ENCODE peak calls at places on chromosomes 2 and 18, in eight cellular contexts. One of them, this sample, is unnamed.
A peak's percentile ranks its signal among the peaks of the same experiment; 100 is the strongest.

GRCh38 chr2:233535276-233535675 is 31.3 kb downstream of the USP40 start:
- DNase-seq in adrenal gland: no peak
- DNase-seq in stimulated activated naive CD4-positive, alpha-beta T cell: no peak
- DNase-seq in stimulated activated CD4-positive, alpha-beta T cell treated with anti-CD3 and anti-CD28 coated beads, Interleukin-4, amount 100 ng/mL, for 48 hours: no peak
- DNase-seq in GM12892: no peak
- DNase-seq in GM12865: no peak
- DNase-seq in stimulated activated CD8-positive, alpha-beta memory T cell treated with anti-CD3 and anti-CD28 coated beads, Interleukin-15, amount 100 ng/mL, for 48 hours: no peak
- DNase-seq in RWPE1: no peak
- DNase-seq in this sample: no peak

GRCh38 chr2:130346741-130347066 is 4.0 kb downstream of the IMP4 start:
- DNase-seq in adrenal gland: no peak
- DNase-seq in stimulated activated naive CD4-positive, alpha-beta T cell: no peak
- DNase-seq in stimulated activated CD4-positive, alpha-beta T cell treated with anti-CD3 and anti-CD28 coated beads, Interleukin-4, amount 100 ng/mL, for 48 hours: no peak
- DNase-seq in GM12892: no peak
- DNase-seq in GM12865: no peak
- DNase-seq in stimulated activated CD8-positive, alpha-beta memory T cell treated with anti-CD3 and anti-CD28 coated beads, Interleukin-15, amount 100 ng/mL, for 48 hours: no peak
- DNase-seq in RWPE1: no peak
- DNase-seq in this sample: no peak

GRCh38 chr2:2256011-2256410 is 75.1 kb downstream of the MYT1L start:
- DNase-seq in adrenal gland: no peak
- DNase-seq in stimulated activated naive CD4-positive, alpha-beta T cell: no peak
- DNase-seq in stimulated activated CD4-positive, alpha-beta T cell treated with anti-CD3 and anti-CD28 coated beads, Interleukin-4, amount 100 ng/mL, for 48 hours: no peak
- DNase-seq in GM12892: no peak
- DNase-seq in GM12865: no peak
- DNase-seq in stimulated activated CD8-positive, alpha-beta memory T cell treated with anti-CD3 and anti-CD28 coated beads, Interleukin-15, amount 100 ng/mL, for 48 hours: no peak
- DNase-seq in RWPE1: no peak
- DNase-seq in this sample: no peak

GRCh38 chr2:42562474-42563144 is 5.8 kb upstream of the MTA3 start:
- DNase-seq in adrenal gland: no peak
- DNase-seq in stimulated activated naive CD4-positive, alpha-beta T cell: no peak
- DNase-seq in stimulated activated CD4-positive, alpha-beta T cell treated with anti-CD3 and anti-CD28 coated beads, Interleukin-4, amount 100 ng/mL, for 48 hours: no peak
- DNase-seq in GM12892: no peak
- DNase-seq in GM12865: no peak
- DNase-seq in stimulated activated CD8-positive, alpha-beta memory T cell treated with anti-CD3 and anti-CD28 coated beads, Interleukin-15, amount 100 ng/mL, for 48 hours: no peak
- DNase-seq in RWPE1: peak; percentile 40
- DNase-seq in this sample: no peak

GRCh38 chr2:74226648-74227213 is 28.3 kb downstream of the MTHFD2 start:
- DNase-seq in adrenal gland: no peak
- DNase-seq in stimulated activated naive CD4-positive, alpha-beta T cell: no peak
- DNase-seq in stimulated activated CD4-positive, alpha-beta T cell treated with anti-CD3 and anti-CD28 coated beads, Interleukin-4, amount 100 ng/mL, for 48 hours: no peak
- DNase-seq in GM12892: no peak
- DNase-seq in GM12865: no peak
- DNase-seq in stimulated activated CD8-positive, alpha-beta memory T cell treated with anti-CD3 and anti-CD28 coated beads, Interleukin-15, amount 100 ng/mL, for 48 hours: no peak
- DNase-seq in RWPE1: peak; percentile 40
- DNase-seq in this sample: no peak

GRCh38 chr18:30997223-30997622 is 45.3 kb downstream of the DSC3 start:
- DNase-seq in adrenal gland: no peak
- DNase-seq in stimulated activated naive CD4-positive, alpha-beta T cell: no peak
- DNase-seq in stimulated activated CD4-positive, alpha-beta T cell treated with anti-CD3 and anti-CD28 coated beads, Interleukin-4, amount 100 ng/mL, for 48 hours: no peak
- DNase-seq in GM12892: no peak
- DNase-seq in GM12865: no peak
- DNase-seq in stimulated activated CD8-positive, alpha-beta memory T cell treated with anti-CD3 and anti-CD28 coated beads, Interleukin-15, amount 100 ng/mL, for 48 hours: no peak
- DNase-seq in RWPE1: no peak
- DNase-seq in this sample: no peak

GRCh38 chr2:205408690-205409089 is 273.6 kb upstream of the NRP2 start:
- DNase-seq in adrenal gland: no peak
- DNase-seq in stimulated activated naive CD4-positive, alpha-beta T cell: no peak
- DNase-seq in stimulated activated CD4-positive, alpha-beta T cell treated with anti-CD3 and anti-CD28 coated beads, Interleukin-4, amount 100 ng/mL, for 48 hours: no peak
- DNase-seq in GM12892: no peak
- DNase-seq in GM12865: no peak
- DNase-seq in stimulated activated CD8-positive, alpha-beta memory T cell treated with anti-CD3 and anti-CD28 coated beads, Interleukin-15, amount 100 ng/mL, for 48 hours: no peak
- DNase-seq in RWPE1: no peak
- DNase-seq in this sample: no peak

GRCh38 chr2:163630836-163631235 is 105.0 kb downstream of the FIGN start:
- DNase-seq in adrenal gland: no peak
- DNase-seq in stimulated activated naive CD4-positive, alpha-beta T cell: no peak
- DNase-seq in stimulated activated CD4-positive, alpha-beta T cell treated with anti-CD3 and anti-CD28 coated beads, Interleukin-4, amount 100 ng/mL, for 48 hours: no peak
- DNase-seq in GM12892: no peak
- DNase-seq in GM12865: no peak
- DNase-seq in stimulated activated CD8-positive, alpha-beta memory T cell treated with anti-CD3 and anti-CD28 coated beads, Interleukin-15, amount 100 ng/mL, for 48 hours: no peak
- DNase-seq in RWPE1: no peak
- DNase-seq in this sample: no peak

GRCh38 chr2:38599706-38600105 is 3.0 kb downstream of the HNRNPLL start:
- DNase-seq in adrenal gland: no peak
- DNase-seq in stimulated activated naive CD4-positive, alpha-beta T cell: no peak
- DNase-seq in stimulated activated CD4-positive, alpha-beta T cell treated with anti-CD3 and anti-CD28 coated beads, Interleukin-4, amount 100 ng/mL, for 48 hours: no peak
- DNase-seq in GM12892: no peak
- DNase-seq in GM12865: no peak
- DNase-seq in stimulated activated CD8-positive, alpha-beta memory T cell treated with anti-CD3 and anti-CD28 coated beads, Interleukin-15, amount 100 ng/mL, for 48 hours: no peak
- DNase-seq in RWPE1: no peak
- DNase-seq in this sample: no peak

GRCh38 chr2:7121851-7122250 is 204.6 kb downstream of the RNF144A start:
- DNase-seq in adrenal gland: no peak
- DNase-seq in stimulated activated naive CD4-positive, alpha-beta T cell: no peak
- DNase-seq in stimulated activated CD4-positive, alpha-beta T cell treated with anti-CD3 and anti-CD28 coated beads, Interleukin-4, amount 100 ng/mL, for 48 hours: no peak
- DNase-seq in GM12892: no peak
- DNase-seq in GM12865: no peak
- DNase-seq in stimulated activated CD8-positive, alpha-beta memory T cell treated with anti-CD3 and anti-CD28 coated beads, Interleukin-15, amount 100 ng/mL, for 48 hours: no peak
- DNase-seq in RWPE1: no peak
- DNase-seq in this sample: no peak

GRCh38 chr2:203870942-203871341 is 3.4 kb downstream of the CTLA4 start:
- DNase-seq in adrenal gland: no peak
- DNase-seq in stimulated activated naive CD4-positive, alpha-beta T cell: no peak
- DNase-seq in stimulated activated CD4-positive, alpha-beta T cell treated with anti-CD3 and anti-CD28 coated beads, Interleukin-4, amount 100 ng/mL, for 48 hours: no peak
- DNase-seq in GM12892: no peak
- DNase-seq in GM12865: no peak
- DNase-seq in stimulated activated CD8-positive, alpha-beta memory T cell treated with anti-CD3 and anti-CD28 coated beads, Interleukin-15, amount 100 ng/mL, for 48 hours: no peak
- DNase-seq in RWPE1: no peak
- DNase-seq in this sample: no peak

GRCh38 chr18:24659837-24660720 is 199.6 kb downstream of the HRH4 start:
- DNase-seq in adrenal gland: no peak
- DNase-seq in stimulated activated naive CD4-positive, alpha-beta T cell: peak; percentile 51
- DNase-seq in stimulated activated CD4-positive, alpha-beta T cell treated with anti-CD3 and anti-CD28 coated beads, Interleukin-4, amount 100 ng/mL, for 48 hours: peak; percentile 2
- DNase-seq in GM12892: peak; percentile 10
- DNase-seq in GM12865: peak; percentile 53
- DNase-seq in stimulated activated CD8-positive, alpha-beta memory T cell treated with anti-CD3 and anti-CD28 coated beads, Interleukin-15, amount 100 ng/mL, for 48 hours: no peak
- DNase-seq in RWPE1: no peak
- DNase-seq in this sample: no peak

GRCh38 chr2:67782443-67782842 is 280.4 kb downstream of the C1D start:
- DNase-seq in adrenal gland: no peak
- DNase-seq in stimulated activated naive CD4-positive, alpha-beta T cell: no peak
- DNase-seq in stimulated activated CD4-positive, alpha-beta T cell treated with anti-CD3 and anti-CD28 coated beads, Interleukin-4, amount 100 ng/mL, for 48 hours: no peak
- DNase-seq in GM12892: no peak
- DNase-seq in GM12865: no peak
- DNase-seq in stimulated activated CD8-positive, alpha-beta memory T cell treated with anti-CD3 and anti-CD28 coated beads, Interleukin-15, amount 100 ng/mL, for 48 hours: no peak
- DNase-seq in RWPE1: no peak
- DNase-seq in this sample: no peak

GRCh38 chr2:223735659-223736244 is 101.6 kb downstream of the AP1S3 start:
- DNase-seq in adrenal gland: no peak
- DNase-seq in stimulated activated naive CD4-positive, alpha-beta T cell: no peak
- DNase-seq in stimulated activated CD4-positive, alpha-beta T cell treated with anti-CD3 and anti-CD28 coated beads, Interleukin-4, amount 100 ng/mL, for 48 hours: no peak
- DNase-seq in GM12892: no peak
- DNase-seq in GM12865: no peak
- DNase-seq in stimulated activated CD8-positive, alpha-beta memory T cell treated with anti-CD3 and anti-CD28 coated beads, Interleukin-15, amount 100 ng/mL, for 48 hours: no peak
- DNase-seq in RWPE1: peak; percentile 52
- DNase-seq in this sample: no peak

GRCh38 chr2:118913805-118914645 is 28.0 kb upstream of the MARCO start:
- DNase-seq in adrenal gland: no peak
- DNase-seq in stimulated activated naive CD4-positive, alpha-beta T cell: no peak
- DNase-seq in stimulated activated CD4-positive, alpha-beta T cell treated with anti-CD3 and anti-CD28 coated beads, Interleukin-4, amount 100 ng/mL, for 48 hours: no peak
- DNase-seq in GM12892: no peak
- DNase-seq in GM12865: no peak
- DNase-seq in stimulated activated CD8-positive, alpha-beta memory T cell treated with anti-CD3 and anti-CD28 coated beads, Interleukin-15, amount 100 ng/mL, for 48 hours: no peak
- DNase-seq in RWPE1: peak; percentile 77
- DNase-seq in this sample: no peak